ENCODE peak calls at places on chromosome 16, in nine cellular contexts. I is cardiac muscle cell, R is lower lobe of right lung, U is GM20000, H is left ventricle myocardium inferior, T is HFF-Myc, L is AG04449, Q is osteoblast, D is tibial nerve. S is an unnamed sample.

GRCh38 chr16:19185510-19185851 is 17.4 kb downstream of the SYT17 start:
- DNase-seq in I (no peak), R (no peak), U (no peak), H (no peak), T (no peak), L (no peak), Q (no peak), D (no peak), S (no peak)

GRCh38 chr16:84137287-84137686 is 7.7 kb downstream of the HSDL1 start:
- DNase-seq in I (no peak), R (no peak), U (no peak), H (no peak), T (no peak), L (no peak), Q (no peak), D (no peak), S (no peak)

GRCh38 chr16:10954903-10955302 is 10.5 kb downstream of the CLEC16A start:
- DNase-seq in I (no peak), R (no peak), U (no peak), H (no peak), T (no peak), L (no peak), Q (no peak), D (no peak), S (no peak)

GRCh38 chr16:72219282-72219681 is 47.3 kb upstream of the PMFBP1 start:
- DNase-seq in I (no peak), R (no peak), U (no peak), H (no peak), T (no peak), L (no peak), Q (no peak), D (no peak), S (no peak)

GRCh38 chr16:75789237-75789636 is 62.9 kb upstream of the CPHXL start:
- DNase-seq in I (peak; percentile 61), R (no peak), U (peak; percentile 58), H (no peak), T (peak; percentile 32), L (peak; percentile 2), Q (peak; percentile 73), D (no peak), S (peak; percentile 68)

GRCh38 chr16:29756654-29757053 is 10.9 kb upstream of the C16orf54 start:
- DNase-seq in I (peak; percentile 36), R (no peak), U (no peak), H (no peak), T (no peak), L (no peak), Q (no peak), D (no peak), S (no peak)

GRCh38 chr16:57479043-57479421 is 7.3 kb downstream of the DOK4 start:
- DNase-seq in I (no peak), R (no peak), U (no peak), H (no peak), T (no peak), L (no peak), Q (peak; percentile 87), D (no peak), S (peak; percentile 27)

GRCh38 chr16:67105251-67105650 is 4.5 kb upstream of the PHAF1 start:
- DNase-seq in I (no peak), R (no peak), U (no peak), H (no peak), T (no peak), L (no peak), Q (peak; percentile 59), D (no peak), S (no peak)

GRCh38 chr16:48164907-48165715 is 9.3 kb upstream of the ABCC12 start:
- DNase-seq in I (peak; percentile 78), R (peak; percentile 81), U (peak; percentile 78), H (peak; percentile 75), T (peak; percentile 48), L (no peak), Q (peak; percentile 90), D (peak; percentile 57), S (peak; percentile 83)

GRCh38 chr16:11580451-11581086 is 6.2 kb downstream of the LITAF start:
- DNase-seq in I (no peak), R (peak; percentile 28), U (no peak), H (peak; percentile 9), T (no peak), L (no peak), Q (no peak), D (no peak), S (no peak)

GRCh38 chr16:49639739-49640388 is 216.0 kb downstream of the ZNF423 start:
- DNase-seq in I (peak; percentile 74), R (no peak), U (no peak), H (peak; percentile 71), T (no peak), L (peak; percentile 12), Q (peak; percentile 98), D (no peak), S (no peak)

GRCh38 chr16:18832021-18832420 is 30.7 kb upstream of the ARL6IP1 start:
- DNase-seq in I (no peak), R (no peak), U (no peak), H (no peak), T (no peak), L (no peak), Q (no peak), D (no peak), S (no peak)

GRCh38 chr16:82993874-82994375 is 367.2 kb downstream of the CDH13 start:
- DNase-seq in I (no peak), R (no peak), U (no peak), H (no peak), T (no peak), L (no peak), Q (no peak), D (no peak), S (no peak)

GRCh38 chr16:89720520-89720858 is 209 bp downstream of the VPS9D1 start:
- DNase-seq in I (no peak), R (peak; percentile 71), U (no peak), H (peak; percentile 62), T (no peak), L (no peak), Q (no peak), D (no peak), S (no peak)

GRCh38 chr16:2243781-2244180 is 7.5 kb downstream of the DNASE1L2 start:
- DNase-seq in I (no peak), R (no peak), U (no peak), H (no peak), T (no peak), L (no peak), Q (peak; percentile 85), D (no peak), S (no peak)

GRCh38 chr16:19393226-19394074 is 24.2 kb upstream of the TMC5 start:
- DNase-seq in I (peak; percentile 55), R (no peak), U (no peak), H (no peak), T (no peak), L (no peak), Q (no peak), D (no peak), S (no peak)

GRCh38 chr16:72202014-72202413 is 30.1 kb upstream of the PMFBP1 start:
- DNase-seq in I (no peak), R (no peak), U (no peak), H (no peak), T (no peak), L (no peak), Q (no peak), D (no peak), S (no peak)

GRCh38 chr16:75919664-75920063 is 193.4 kb upstream of the CPHXL start:
- DNase-seq in I (no peak), R (no peak), U (no peak), H (no peak), T (no peak), L (no peak), Q (no peak), D (no peak), S (no peak)

GRCh38 chr16:56869513-56870270 is 4.7 kb downstream of the SLC12A3 start:
- DNase-seq in I (peak; percentile 26), R (peak; percentile 59), U (peak; percentile 61), H (no peak), T (no peak), L (no peak), Q (no peak), D (no peak), S (peak; percentile 68)

GRCh38 chr16:48353565-48354163 is 31.5 kb downstream of the SIAH1 start:
- DNase-seq in I (peak; percentile 86), R (peak; percentile 64), U (peak; percentile 75), H (no peak), T (peak; percentile 58), L (no peak), Q (no peak), D (no peak), S (peak; percentile 78)

GRCh38 chr16:75580-76501 is 2.2 kb upstream of the MPG start:
- DNase-seq in I (peak; percentile 95), R (peak; percentile 84), U (no peak), H (peak; percentile 88), T (no peak), L (no peak), Q (peak; percentile 97), D (peak; percentile 82), S (no peak)

GRCh38 chr16:31327675-31328225 is 27.2 kb upstream of the ITGAX start:
- DNase-seq in I (no peak), R (no peak), U (no peak), H (no peak), T (no peak), L (no peak), Q (no peak), D (no peak), S (peak; percentile 15)

GRCh38 chr16:539901-540530 is 12.5 kb downstream of the CAPN15 start:
- DNase-seq in I (no peak), R (no peak), U (no peak), H (no peak), T (no peak), L (no peak), Q (peak; percentile 100), D (no peak), S (no peak)

GRCh38 chr16:78744099-78744498 is 644.6 kb downstream of the WWOX start:
- DNase-seq in I (no peak), R (no peak), U (no peak), H (no peak), T (no peak), L (no peak), Q (no peak), D (no peak), S (no peak)
- TF ChIP-seq CTCF in I (no peak), R (no peak), U (no peak), H (no peak), T (no peak), L (no peak), Q (no peak), D (no peak), S (no peak)

GRCh38 chr16:9434659-9435058 is 343.2 kb downstream of the HAPSTR1 start:
- DNase-seq in I (no peak), R (no peak), U (no peak), H (no peak), T (no peak), L (no peak), Q (no peak), D (no peak), S (no peak)
- TF ChIP-seq CTCF in I (no peak), R (no peak), U (no peak), H (no peak), T (no peak), L (no peak), Q (no peak), D (no peak), S (no peak)

GRCh38 chr16:85441189-85441889 is 171.8 kb upstream of the GSE1 start:
- DNase-seq in I (no peak), R (no peak), U (no peak), H (no peak), T (no peak), L (no peak), Q (no peak), D (no peak), S (no peak)
- TF ChIP-seq CTCF in I (no peak), R (no peak), U (no peak), H (no peak), T (no peak), L (no peak), Q (no peak), D (no peak), S (peak; percentile 27)

GRCh38 chr16:50814541-50814940 is 72.7 kb downstream of the CYLD start:
- DNase-seq in I (no peak), R (no peak), U (no peak), H (no peak), T (no peak), L (no peak), Q (no peak), D (no peak), S (no peak)
- TF ChIP-seq CTCF in I (no peak), R (no peak), U (no peak), H (no peak), T (no peak), L (no peak), Q (no peak), D (no peak), S (no peak)